ENCODE peak calls at places on chromosome 1, in six cellular contexts. One of them, this sample, is unnamed.

GRCh38 chr1:81703736-81704463 is 96.8 kb upstream of the ADGRL2 start:
- DNase-seq in uterus: no peak
- DNase-seq in gastrocnemius medialis: no peak
- DNase-seq in right lobe of liver: no peak
- DNase-seq in tibial nerve: no peak
- DNase-seq in body of pancreas: no peak
- DNase-seq in this sample: no peak

GRCh38 chr1:234978397-234979291 is 150.0 kb downstream of the TOMM20 start:
- DNase-seq in body of pancreas: peak
- DNase-seq in gastrocnemius medialis: peak
- DNase-seq in tibial nerve: no peak
- DNase-seq in right lobe of liver: peak
- DNase-seq in uterus: peak
- DNase-seq in this sample: no peak

GRCh38 chr1:95916616-95917015 is 682.6 kb downstream of the RWDD3 start:
- DNase-seq in body of pancreas: no peak
- DNase-seq in gastrocnemius medialis: no peak
- DNase-seq in tibial nerve: no peak
- DNase-seq in uterus: no peak
- DNase-seq in right lobe of liver: no peak
- DNase-seq in this sample: no peak

GRCh38 chr1:162223488-162223887 is 153.2 kb downstream of the SPATA46 start:
- DNase-seq in gastrocnemius medialis: no peak
- DNase-seq in right lobe of liver: no peak
- DNase-seq in body of pancreas: no peak
- DNase-seq in uterus: no peak
- DNase-seq in tibial nerve: no peak
- DNase-seq in this sample: no peak

GRCh38 chr1:12182410-12182946 is 15.7 kb downstream of the TNFRSF1B start:
- DNase-seq in tibial nerve: no peak
- DNase-seq in uterus: no peak
- DNase-seq in body of pancreas: no peak
- DNase-seq in right lobe of liver: no peak
- DNase-seq in gastrocnemius medialis: no peak
- DNase-seq in this sample: no peak

GRCh38 chr1:228148196-228148861 is 1.4 kb upstream of the GJC2 start:
- DNase-seq in uterus: peak
- DNase-seq in gastrocnemius medialis: no peak
- DNase-seq in right lobe of liver: no peak
- DNase-seq in tibial nerve: peak
- DNase-seq in body of pancreas: no peak
- DNase-seq in this sample: no peak

GRCh38 chr1:226248091-226248490 is 24.6 kb downstream of the MIXL1 start:
- DNase-seq in gastrocnemius medialis: no peak
- DNase-seq in uterus: no peak
- DNase-seq in tibial nerve: no peak
- DNase-seq in right lobe of liver: no peak
- DNase-seq in body of pancreas: no peak
- DNase-seq in this sample: no peak

GRCh38 chr1:218347316-218347712 is 2.2 kb downstream of the TGFB2 start:
- DNase-seq in uterus: peak
- DNase-seq in body of pancreas: no peak
- DNase-seq in right lobe of liver: no peak
- DNase-seq in tibial nerve: no peak
- DNase-seq in gastrocnemius medialis: no peak
- DNase-seq in this sample: no peak

GRCh38 chr1:66489972-66490601 is 43.9 kb upstream of the SGIP1 start:
- DNase-seq in tibial nerve: no peak
- DNase-seq in right lobe of liver: no peak
- DNase-seq in uterus: no peak
- DNase-seq in gastrocnemius medialis: no peak
- DNase-seq in body of pancreas: no peak
- DNase-seq in this sample: no peak

DNA sequence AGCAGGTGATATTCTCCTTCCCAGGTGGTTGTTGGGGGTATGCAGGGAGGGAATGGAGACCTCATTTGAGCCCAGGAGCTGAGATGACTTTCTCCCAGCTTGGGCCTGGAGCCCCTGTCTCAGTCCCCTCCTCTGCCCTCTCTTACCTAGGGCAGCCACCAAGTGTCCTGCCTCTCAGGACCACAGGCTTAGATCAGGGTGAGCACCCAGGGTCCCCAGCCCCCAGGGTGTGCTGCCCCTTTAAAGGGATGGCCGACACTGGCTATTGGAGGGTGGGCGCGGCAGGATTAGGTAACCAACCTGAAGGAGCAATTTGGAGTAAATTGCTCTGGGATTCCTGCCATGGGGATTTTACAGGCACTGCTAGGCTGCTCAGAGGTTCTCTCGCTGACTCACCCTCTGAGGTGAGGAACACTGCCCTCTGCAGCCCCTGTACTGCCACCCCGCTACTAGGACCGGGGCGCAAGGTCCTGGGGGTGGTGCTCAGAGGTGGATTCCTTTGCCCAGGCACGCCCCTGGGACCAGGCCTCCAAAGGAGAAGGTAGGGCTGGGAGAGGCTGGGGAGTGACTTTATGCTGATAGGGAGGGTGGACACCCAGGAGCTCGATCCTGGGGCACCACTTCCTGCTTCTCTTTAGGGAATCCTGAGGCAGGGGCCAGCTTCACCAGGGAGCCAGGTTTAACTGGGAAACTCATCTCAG is 1.5 kb downstream of the RPS6KA1 start:
- DNase-seq in right lobe of liver: no peak
- DNase-seq in gastrocnemius medialis: no peak
- DNase-seq in uterus: no peak
- DNase-seq in body of pancreas: peak
- DNase-seq in tibial nerve: no peak
- DNase-seq in this sample: peak
- TF ChIP-seq POLR2A in right lobe of liver: no peak
- TF ChIP-seq POLR2A in gastrocnemius medialis: no peak
- TF ChIP-seq POLR2A in uterus: no peak
- TF ChIP-seq POLR2A in body of pancreas: peak
- TF ChIP-seq POLR2A in tibial nerve: no peak
- TF ChIP-seq POLR2A in this sample: no peak

DNA sequence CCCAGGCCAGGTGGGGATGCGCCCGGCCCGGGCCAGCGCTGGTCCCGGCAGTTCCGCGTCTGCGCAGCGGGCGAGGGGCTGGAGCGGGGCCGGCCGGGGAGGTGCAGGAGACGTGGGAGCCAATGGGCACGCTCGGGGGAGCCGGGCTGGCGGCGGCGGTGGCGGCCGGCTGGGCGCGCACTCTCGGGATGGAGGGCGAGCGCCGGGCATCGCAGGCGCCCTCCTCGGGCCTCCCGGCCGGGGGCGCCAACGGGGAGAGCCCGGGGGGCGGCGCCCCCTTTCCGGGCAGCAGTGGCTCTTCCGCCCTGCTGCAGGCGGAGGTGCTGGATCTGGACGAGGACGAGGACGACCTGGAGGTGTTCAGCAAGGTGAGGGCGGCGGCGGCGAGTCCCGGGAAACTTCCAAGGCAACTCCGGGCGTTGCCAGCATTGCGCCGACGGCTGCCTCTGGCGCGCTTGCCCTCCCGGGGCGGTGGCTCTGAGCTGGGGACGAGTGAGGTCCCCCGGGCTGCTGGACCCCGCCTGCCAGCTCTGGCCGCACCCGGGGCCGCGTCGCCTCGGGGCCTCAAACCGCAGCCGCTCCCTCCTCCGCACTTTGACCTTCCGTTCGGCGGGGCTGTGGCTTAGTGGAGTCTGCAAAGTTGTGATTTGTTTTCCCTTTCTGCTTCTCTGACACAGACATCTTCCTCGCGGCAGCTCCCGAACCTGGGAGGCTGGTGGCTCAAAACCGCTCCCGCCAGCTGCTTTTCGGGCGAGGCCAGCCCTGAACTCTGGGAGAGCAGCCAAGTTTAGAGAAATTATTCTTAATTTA is at the start of gene SNX7:
- DNase-seq in gastrocnemius medialis: peak
- DNase-seq in body of pancreas: peak
- DNase-seq in tibial nerve: peak
- DNase-seq in uterus: peak
- DNase-seq in right lobe of liver: peak
- DNase-seq in this sample: peak
- TF ChIP-seq POLR2A in gastrocnemius medialis: peak
- TF ChIP-seq POLR2A in body of pancreas: peak
- TF ChIP-seq POLR2A in tibial nerve: peak
- TF ChIP-seq POLR2A in uterus: peak
- TF ChIP-seq POLR2A in right lobe of liver: peak
- TF ChIP-seq POLR2A in this sample: peak

DNA sequence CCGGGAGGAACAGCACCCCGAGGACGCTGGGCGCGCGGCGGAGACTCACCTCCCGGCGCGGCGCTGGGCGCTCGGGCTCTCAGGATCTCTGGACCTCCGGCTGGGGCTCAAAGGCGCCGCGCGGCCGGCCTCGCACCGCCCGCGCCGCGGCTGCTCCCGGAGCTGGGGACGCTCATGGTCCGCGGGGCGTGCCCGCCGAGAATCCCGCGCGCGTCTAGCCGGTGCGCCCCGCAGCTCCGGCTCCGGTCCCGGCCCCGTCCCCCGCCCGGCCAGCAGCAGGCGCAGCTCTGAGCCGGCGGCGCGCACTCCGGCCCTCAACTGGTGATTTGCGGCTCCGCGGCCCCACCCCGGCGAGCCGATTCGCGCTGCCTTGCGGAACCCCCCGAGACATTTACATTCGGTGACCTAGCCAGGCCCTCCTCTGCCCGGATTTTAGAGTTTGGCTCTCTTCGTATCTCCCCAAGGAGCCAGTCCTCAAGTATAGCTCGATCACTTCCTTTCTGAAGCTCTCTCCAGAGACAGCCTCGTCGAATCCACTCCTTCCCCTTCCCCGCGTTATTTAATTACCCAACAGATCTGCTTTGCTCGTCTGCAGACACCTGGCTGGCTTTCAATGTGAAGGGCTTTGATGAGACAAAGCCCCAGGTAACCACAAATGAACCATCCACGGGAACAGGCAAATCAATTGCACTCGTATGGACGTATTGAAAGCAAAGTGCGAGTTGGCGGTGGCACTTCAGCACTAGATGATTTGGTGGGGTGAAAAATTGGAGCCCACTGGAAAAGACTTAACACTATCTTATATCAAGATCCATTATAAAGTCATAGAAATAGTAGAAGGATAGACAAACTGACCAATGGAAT is at the start of gene BCAR3:
- DNase-seq in right lobe of liver: peak
- DNase-seq in gastrocnemius medialis: peak
- DNase-seq in uterus: peak
- DNase-seq in tibial nerve: peak
- DNase-seq in body of pancreas: peak
- DNase-seq in this sample: no peak
- TF ChIP-seq POLR2A in right lobe of liver: peak
- TF ChIP-seq POLR2A in gastrocnemius medialis: peak
- TF ChIP-seq POLR2A in uterus: peak
- TF ChIP-seq POLR2A in tibial nerve: peak
- TF ChIP-seq POLR2A in body of pancreas: peak
- TF ChIP-seq POLR2A in this sample: peak

DNA sequence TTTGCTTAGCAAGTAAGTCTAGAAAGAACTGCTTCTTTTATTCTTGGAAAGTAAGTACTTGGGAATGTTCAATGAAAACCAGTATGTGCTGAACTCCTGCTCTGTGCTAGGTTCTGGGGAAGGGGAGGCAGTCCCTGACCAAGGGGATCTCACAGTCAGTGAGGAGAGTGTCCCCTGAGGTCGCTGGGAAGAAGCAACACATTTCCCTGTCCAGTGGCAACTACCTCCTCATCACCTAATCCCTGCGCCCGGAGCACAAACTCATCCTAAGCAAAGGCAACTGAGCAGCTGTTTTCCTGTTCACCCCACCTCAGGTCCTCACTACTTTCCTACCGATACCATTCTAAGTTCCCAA is 61.7 kb upstream of the ANGPTL1 start:
- DNase-seq in body of pancreas: no peak
- DNase-seq in tibial nerve: no peak
- DNase-seq in right lobe of liver: no peak
- DNase-seq in uterus: no peak
- DNase-seq in gastrocnemius medialis: no peak
- DNase-seq in this sample: no peak
- TF ChIP-seq POLR2A in body of pancreas: no peak
- TF ChIP-seq POLR2A in tibial nerve: no peak
- TF ChIP-seq POLR2A in right lobe of liver: no peak
- TF ChIP-seq POLR2A in uterus: no peak
- TF ChIP-seq POLR2A in gastrocnemius medialis: no peak
- TF ChIP-seq POLR2A in this sample: no peak

GRCh38 chr1:100037665-100038400 is 68.0 kb downstream of the SLC35A3 start:
- DNase-seq in uterus: peak
- DNase-seq in gastrocnemius medialis: peak
- DNase-seq in right lobe of liver: peak
- DNase-seq in body of pancreas: peak
- DNase-seq in tibial nerve: peak
- DNase-seq in this sample: peak
- TF ChIP-seq POLR2A in uterus: peak
- TF ChIP-seq POLR2A in gastrocnemius medialis: peak
- TF ChIP-seq POLR2A in right lobe of liver: peak
- TF ChIP-seq POLR2A in body of pancreas: peak
- TF ChIP-seq POLR2A in tibial nerve: peak
- TF ChIP-seq POLR2A in this sample: peak